ENCODE peak calls at places on chromosomes 11 and 22, in four cellular contexts. One of them, this sample, is unnamed.
A peak's percentile ranks its signal among the peaks of the same experiment; 100 is the strongest.

GRCh38 chr11:107293677-107294344 is 163.8 kb downstream of the CWF19L2 start:
- DNase-seq in head of caudate nucleus: no peak
- DNase-seq in GM06990: no peak
- DNase-seq in lower lobe of right lung: no peak
- DNase-seq in this sample: no peak

GRCh38 chr11:16013649-16014275 is 342.6 kb downstream of the SOX6 start:
- DNase-seq in head of caudate nucleus: no peak
- DNase-seq in GM06990: no peak
- DNase-seq in lower lobe of right lung: no peak
- DNase-seq in this sample: no peak

GRCh38 chr11:77102246-77103210 is at the start of gene OMP:
- DNase-seq in head of caudate nucleus: no peak
- DNase-seq in GM06990: no peak
- DNase-seq in lower lobe of right lung: no peak
- DNase-seq in this sample: no peak

GRCh38 chr11:45771194-45771941 is 33.6 kb upstream of the SLC35C1 start:
- DNase-seq in head of caudate nucleus: peak; percentile 73
- DNase-seq in GM06990: peak; percentile 53
- DNase-seq in lower lobe of right lung: peak; percentile 65
- DNase-seq in this sample: peak; percentile 44

GRCh38 chr22:29871684-29872083 is 11.3 kb upstream of the MTMR3 start:
- DNase-seq in head of caudate nucleus: peak; percentile 46
- DNase-seq in GM06990: no peak
- DNase-seq in lower lobe of right lung: no peak
- DNase-seq in this sample: peak; percentile 74

GRCh38 chr11:74380746-74381439 is 17.3 kb downstream of the PGM2L1 start:
- DNase-seq in head of caudate nucleus: no peak
- DNase-seq in GM06990: no peak
- DNase-seq in lower lobe of right lung: no peak
- DNase-seq in this sample: no peak

GRCh38 chr11:69027704-69028372 is 14.8 kb upstream of the MRGPRF start:
- DNase-seq in head of caudate nucleus: no peak
- DNase-seq in GM06990: no peak
- DNase-seq in lower lobe of right lung: peak; percentile 77
- DNase-seq in this sample: no peak

GRCh38 chr11:134067486-134067885 is 1.4 kb upstream of the JAM3 start:
- DNase-seq in head of caudate nucleus: no peak
- DNase-seq in GM06990: no peak
- DNase-seq in lower lobe of right lung: no peak
- DNase-seq in this sample: no peak

GRCh38 chr11:32809313-32809712 is 14.9 kb upstream of the CCDC73 start:
- DNase-seq in head of caudate nucleus: peak; percentile 72
- DNase-seq in GM06990: peak; percentile 22
- DNase-seq in lower lobe of right lung: peak; percentile 69
- DNase-seq in this sample: no peak

GRCh38 chr22:37021710-37022482 is 2.4 kb downstream of the MPST start:
- DNase-seq in head of caudate nucleus: peak; percentile 69
- DNase-seq in GM06990: no peak
- DNase-seq in lower lobe of right lung: peak; percentile 76
- DNase-seq in this sample: no peak

GRCh38 chr11:121291896-121292502 is 572 bp upstream of the SC5D start:
- DNase-seq in head of caudate nucleus: peak; percentile 7
- DNase-seq in GM06990: no peak
- DNase-seq in lower lobe of right lung: no peak
- DNase-seq in this sample: no peak

GRCh38 chr11:102911758-102912481 is 37.1 kb upstream of the MMP12 start:
- DNase-seq in head of caudate nucleus: no peak
- DNase-seq in GM06990: no peak
- DNase-seq in lower lobe of right lung: no peak
- DNase-seq in this sample: no peak

GRCh38 chr11:68470304-68470811 is 9.8 kb downstream of the PPP6R3 start:
- DNase-seq in head of caudate nucleus: peak; percentile 21
- DNase-seq in GM06990: no peak
- DNase-seq in lower lobe of right lung: no peak
- DNase-seq in this sample: peak; percentile 60